ENCODE peak calls at places on chromosomes 3 and 15, in four cellular contexts. One of them, this sample, is unnamed.

GRCh38 chr3:132713977-132714727 is 8.1 kb downstream of the NPHP3 start:
- DNase-seq in lung: no peak
- DNase-seq in fibroblast of pulmonary artery: no peak
- DNase-seq in ovary: no peak
- DNase-seq in this sample: no peak

GRCh38 chr15:70956196-70956595 is 63.6 kb downstream of the LRRC49 start:
- DNase-seq in lung: no peak
- DNase-seq in ovary: no peak
- DNase-seq in fibroblast of pulmonary artery: peak
- DNase-seq in this sample: peak

GRCh38 chr15:23422099-23422945 is 24.7 kb downstream of the GOLGA6L2 start:
- DNase-seq in ovary: no peak
- DNase-seq in lung: no peak
- DNase-seq in fibroblast of pulmonary artery: no peak
- DNase-seq in this sample: no peak

GRCh38 chr3:104349836-104350235 is 1016.9 kb upstream of the ALCAM start:
- DNase-seq in fibroblast of pulmonary artery: no peak
- DNase-seq in ovary: no peak
- DNase-seq in lung: no peak
- DNase-seq in this sample: peak

GRCh38 chr3:117404756-117405155 is 695.2 kb downstream of the TUSC7 start:
- DNase-seq in fibroblast of pulmonary artery: no peak
- DNase-seq in lung: no peak
- DNase-seq in ovary: no peak
- DNase-seq in this sample: no peak

GRCh38 chr15:58951388-58952060 is 18.0 kb upstream of the SLTM start:
- DNase-seq in ovary: no peak
- DNase-seq in fibroblast of pulmonary artery: peak
- DNase-seq in lung: no peak
- DNase-seq in this sample: peak

GRCh38 chr15:75648156-75649000 is 666 bp downstream of the SNX33 start:
- DNase-seq in fibroblast of pulmonary artery: peak
- DNase-seq in lung: peak
- DNase-seq in ovary: peak
- DNase-seq in this sample: peak

GRCh38 chr3:124172846-124173245 is 180.9 kb upstream of the ROPN1 start:
- DNase-seq in fibroblast of pulmonary artery: no peak
- DNase-seq in ovary: no peak
- DNase-seq in lung: no peak
- DNase-seq in this sample: no peak

GRCh38 chr3:142104763-142105162 is 44.6 kb downstream of the TFDP2 start:
- DNase-seq in lung: no peak
- DNase-seq in ovary: no peak
- DNase-seq in fibroblast of pulmonary artery: no peak
- DNase-seq in this sample: no peak

GRCh38 chr15:29990035-29990434 is 92.7 kb upstream of the GOLGA8J start:
- DNase-seq in fibroblast of pulmonary artery: no peak
- DNase-seq in ovary: no peak
- DNase-seq in lung: no peak
- DNase-seq in this sample: no peak

GRCh38 chr15:74402337-74402839 is 31.4 kb downstream of the SEMA7A start:
- DNase-seq in fibroblast of pulmonary artery: no peak
- DNase-seq in lung: no peak
- DNase-seq in ovary: no peak
- DNase-seq in this sample: no peak

GRCh38 chr3:134337071-134337482 is 37.2 kb downstream of the AMOTL2 start:
- DNase-seq in fibroblast of pulmonary artery: no peak
- DNase-seq in ovary: no peak
- DNase-seq in lung: no peak
- DNase-seq in this sample: no peak

GRCh38 chr3:12294885-12295580 is 6.2 kb downstream of the PPARG start:
- DNase-seq in lung: no peak
- DNase-seq in ovary: no peak
- DNase-seq in fibroblast of pulmonary artery: peak
- DNase-seq in this sample: peak

GRCh38 chr15:85854345-85855097 is 59.8 kb upstream of the KLHL25 start:
- DNase-seq in fibroblast of pulmonary artery: peak
- DNase-seq in ovary: peak
- DNase-seq in lung: peak
- DNase-seq in this sample: peak

GRCh38 chr3:11480663-11481298 is 162.9 kb downstream of the VGLL4 start:
- DNase-seq in ovary: peak
- DNase-seq in lung: no peak
- DNase-seq in fibroblast of pulmonary artery: no peak
- DNase-seq in this sample: no peak

GRCh38 chr3:123110238-123110952 is 43.6 kb downstream of the PDIA5 start:
- DNase-seq in ovary: no peak
- DNase-seq in lung: no peak
- DNase-seq in fibroblast of pulmonary artery: no peak
- DNase-seq in this sample: no peak
- H3K4me3 ChIP-seq in ovary: no peak
- H3K4me3 ChIP-seq in lung: no peak
- H3K4me3 ChIP-seq in fibroblast of pulmonary artery: no peak
- H3K4me3 ChIP-seq in this sample: no peak

DNA sequence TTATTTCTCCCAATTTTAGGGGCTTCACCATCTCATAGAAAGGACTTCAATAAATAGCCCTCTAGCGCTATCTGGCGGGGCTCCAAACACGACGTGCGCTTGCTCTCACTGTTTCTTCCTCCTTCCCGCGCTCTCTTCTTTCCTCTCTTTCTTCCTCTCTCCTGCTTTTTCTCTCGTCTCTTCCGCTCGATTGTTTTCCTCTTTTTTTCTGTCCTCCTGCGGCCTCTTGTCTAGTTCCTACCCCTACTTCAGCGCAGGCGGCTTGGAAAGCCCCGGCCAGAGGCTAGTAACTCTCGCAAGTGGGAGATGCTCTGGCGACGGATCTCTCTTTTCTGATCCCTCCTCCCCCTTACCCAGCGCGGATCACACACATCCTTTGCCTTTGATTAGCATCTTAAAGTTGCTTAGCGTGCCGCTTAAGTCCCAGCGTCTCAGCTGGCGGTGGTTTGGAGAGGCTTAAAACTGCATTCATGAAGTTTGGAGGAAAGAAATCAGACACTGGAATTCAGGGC is 6.2 kb upstream of the MEIS2 start:
- DNase-seq in ovary: peak
- DNase-seq in fibroblast of pulmonary artery: peak
- DNase-seq in lung: no peak
- DNase-seq in this sample: no peak
- H3K4me3 ChIP-seq in ovary: peak
- H3K4me3 ChIP-seq in fibroblast of pulmonary artery: peak
- H3K4me3 ChIP-seq in lung: no peak
- H3K4me3 ChIP-seq in this sample: peak

GRCh38 chr3:160447544-160447943 is 2.0 kb downstream of the TRIM59 start:
- DNase-seq in lung: no peak
- DNase-seq in fibroblast of pulmonary artery: peak
- DNase-seq in ovary: no peak
- DNase-seq in this sample: peak

GRCh38 chr3:160448845-160449659 is 534 bp downstream of the TRIM59 start:
- DNase-seq in fibroblast of pulmonary artery: peak
- DNase-seq in lung: no peak
- DNase-seq in ovary: peak
- DNase-seq in this sample: peak

GRCh38 chr3:160444411-160444810 is 5.2 kb downstream of the TRIM59 start:
- DNase-seq in fibroblast of pulmonary artery: no peak
- DNase-seq in ovary: no peak
- DNase-seq in lung: no peak
- DNase-seq in this sample: no peak

GRCh38 chr3:160445854-160446253 is 3.7 kb downstream of the TRIM59 start:
- DNase-seq in fibroblast of pulmonary artery: no peak
- DNase-seq in ovary: no peak
- DNase-seq in lung: no peak
- DNase-seq in this sample: no peak

DNA sequence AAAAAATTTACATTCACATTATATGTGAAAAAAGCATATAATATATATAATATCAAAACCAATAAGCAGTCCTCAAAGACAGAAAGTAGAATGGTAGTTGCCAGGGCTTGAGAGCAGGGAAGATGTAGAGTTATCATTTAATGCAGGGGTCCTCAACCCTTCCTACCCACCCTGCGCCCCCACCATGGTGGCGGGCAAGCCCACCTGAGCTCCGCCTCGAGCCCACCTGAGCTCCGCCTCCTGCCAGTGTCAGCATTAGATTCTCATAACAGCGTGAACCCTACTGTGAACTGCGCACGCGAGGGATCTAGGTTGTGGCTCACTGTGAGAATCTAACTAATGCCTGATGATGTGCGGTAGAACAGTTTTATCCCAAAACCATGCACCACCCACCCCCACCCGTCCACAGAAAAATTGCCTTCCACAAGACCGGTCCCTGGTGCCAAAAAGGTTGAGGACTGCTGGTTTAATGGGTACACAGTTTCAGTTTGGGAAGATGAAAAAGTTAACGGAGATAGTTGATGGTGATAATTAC is 3.0 kb downstream of the TRIM59 start:
- DNase-seq in lung: no peak
- DNase-seq in ovary: no peak
- DNase-seq in fibroblast of pulmonary artery: no peak
- DNase-seq in this sample: no peak
- H3K4me3 ChIP-seq in lung: no peak
- H3K4me3 ChIP-seq in ovary: no peak
- H3K4me3 ChIP-seq in fibroblast of pulmonary artery: no peak
- H3K4me3 ChIP-seq in this sample: no peak

GRCh38 chr3:8501388-8502131 is at the start of gene LMCD1:
- DNase-seq in ovary: peak
- DNase-seq in lung: peak
- DNase-seq in fibroblast of pulmonary artery: peak
- DNase-seq in this sample: peak

GRCh38 chr3:8503461-8503860 is 1.8 kb downstream of the LMCD1 start:
- DNase-seq in ovary: no peak
- DNase-seq in lung: no peak
- DNase-seq in fibroblast of pulmonary artery: no peak
- DNase-seq in this sample: no peak

GRCh38 chr3:8499181-8499611 is 2.4 kb upstream of the LMCD1 start:
- DNase-seq in ovary: no peak
- DNase-seq in fibroblast of pulmonary artery: peak
- DNase-seq in lung: no peak
- DNase-seq in this sample: no peak

GRCh38 chr3:8500208-8500961 is 1.2 kb upstream of the LMCD1 start:
- DNase-seq in ovary: no peak
- DNase-seq in lung: peak
- DNase-seq in fibroblast of pulmonary artery: peak
- DNase-seq in this sample: peak

GRCh38 chr3:8500966-8501365 is 657 bp upstream of the LMCD1 start:
- DNase-seq in fibroblast of pulmonary artery: no peak
- DNase-seq in lung: no peak
- DNase-seq in ovary: no peak
- DNase-seq in this sample: no peak
- H3K4me3 ChIP-seq in fibroblast of pulmonary artery: peak
- H3K4me3 ChIP-seq in lung: peak
- H3K4me3 ChIP-seq in ovary: peak
- H3K4me3 ChIP-seq in this sample: peak

This sample was measured in AG10803.